ENCODE peak calls at places on chromosomes 13 and 19, in six cellular contexts. K is HepG2, O is IMR-90, W is H1, P is K562, Z is GM12878. T is an unnamed sample.

GRCh38 chr19:54439174-54439851 is 9.7 kb upstream of the LENG8 start:
- DNase-seq in K (peak; percentile 56), O (no peak), W (no peak), P (peak; percentile 47), Z (no peak), T (no peak)

GRCh38 chr13:114101831-114102520 is 30.4 kb downstream of the RASA3 start:
- DNase-seq in K (no peak), O (no peak), W (no peak), P (no peak), Z (no peak), T (no peak)

GRCh38 chr19:43780706-43781525 is at the start of gene KCNN4:
- DNase-seq in K (no peak), O (peak; percentile 67), W (no peak), P (peak; percentile 67), Z (no peak), T (peak; percentile 71)

GRCh38 chr13:66237411-66238062 is 992.6 kb downstream of the PCDH9 start:
- DNase-seq in K (no peak), O (no peak), W (no peak), P (no peak), Z (no peak), T (no peak)

GRCh38 chr19:50300051-50300450 is 29.1 kb downstream of the KCNC3 start:
- DNase-seq in K (no peak), O (peak; percentile 4), W (no peak), P (no peak), Z (no peak), T (no peak)

GRCh38 chr19:31351212-31352193 is 2.3 kb upstream of the TSHZ3 start:
- DNase-seq in K (no peak), O (peak; percentile 63), W (no peak), P (no peak), Z (no peak), T (no peak)

GRCh38 chr19:3961007-3961406 is 9.9 kb downstream of the DAPK3 start:
- DNase-seq in K (no peak), O (no peak), W (no peak), P (no peak), Z (no peak), T (no peak)

GRCh38 chr13:44040070-44040753 is 160.5 kb downstream of the LACC1 start:
- DNase-seq in K (no peak), O (peak; percentile 54), W (no peak), P (no peak), Z (no peak), T (no peak)

GRCh38 chr19:34269968-34270621 is 15.7 kb downstream of the GARRE1 start:
- DNase-seq in K (peak; percentile 46), O (peak; percentile 66), W (no peak), P (peak; percentile 53), Z (peak; percentile 62), T (no peak)

GRCh38 chr13:27450921-27451461 is 627 bp upstream of the MTIF3 start:
- DNase-seq in K (peak; percentile 16), O (peak; percentile 47), W (no peak), P (peak; percentile 29), Z (no peak), T (peak; percentile 55)

GRCh38 chr19:17831419-17831888 is 10.1 kb upstream of the INSL3 start:
- DNase-seq in K (no peak), O (no peak), W (no peak), P (no peak), Z (no peak), T (no peak)

GRCh38 chr19:33461256-33462111 is 60.1 kb downstream of the PEPD start:
- DNase-seq in K (no peak), O (no peak), W (no peak), P (no peak), Z (no peak), T (no peak)

GRCh38 chr19:6577410-6578125 is 13.4 kb downstream of the CD70 start:
- DNase-seq in K (no peak), O (no peak), W (no peak), P (peak; percentile 57), Z (peak; percentile 96), T (no peak)

GRCh38 chr13:30738946-30739528 is 3.7 kb downstream of the ALOX5AP start:
- DNase-seq in K (no peak), O (no peak), W (no peak), P (no peak), Z (no peak), T (no peak)

GRCh38 chr19:17739121-17739875 is 12.0 kb upstream of the FCHO1 start:
- DNase-seq in K (no peak), O (no peak), W (no peak), P (peak; percentile 80), Z (peak; percentile 40), T (no peak)

GRCh38 chr19:10289167-10289835 is 451 bp upstream of the ICAM5 start:
- DNase-seq in K (peak; percentile 53), O (peak; percentile 54), W (no peak), P (peak; percentile 94), Z (no peak), T (peak; percentile 77)
- TF ChIP-seq CEBPB in K (no peak), O (no peak), W (no peak), P (no peak), Z (no peak), T (no peak)

GRCh38 chr13:45879666-45880065 is 28.1 kb upstream of the SIAH3 start:
- DNase-seq in K (peak; percentile 39), O (no peak), W (no peak), P (peak; percentile 21), Z (no peak), T (peak; percentile 56)
- H2AFZ ChIP-seq in K (no peak overlapping the region), O (no peak overlapping the region), W (no peak overlapping the region), P (no peak overlapping the region), Z (no peak overlapping the region), T (peak overlapping the region; percentile 10)

DNA sequence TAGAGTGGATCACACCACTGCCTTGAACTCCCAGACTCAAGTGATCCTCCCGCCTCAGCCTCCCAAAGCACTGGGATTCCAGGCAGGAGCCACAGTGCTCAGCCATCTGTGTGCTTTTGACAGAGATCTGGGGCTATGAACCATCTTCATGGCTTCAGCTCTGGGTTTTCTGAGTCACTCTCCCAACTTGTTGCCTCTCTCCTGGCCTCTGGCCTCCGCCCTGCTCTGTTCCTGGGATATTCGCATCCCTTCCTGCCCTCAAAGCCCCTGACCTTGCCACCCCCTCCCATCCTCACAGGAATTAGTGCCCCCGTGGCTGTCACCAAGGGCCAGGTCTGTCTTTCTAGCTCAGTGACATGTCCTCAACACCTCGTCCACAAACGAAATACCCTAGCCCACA is 5.7 kb upstream of the GMIP start:
- DNase-seq in K (no peak), O (no peak), W (no peak), P (no peak), Z (no peak), T (no peak)
- TF ChIP-seq CEBPB in K (no peak), O (no peak), W (no peak), P (no peak), Z (no peak), T (no peak)

DNA sequence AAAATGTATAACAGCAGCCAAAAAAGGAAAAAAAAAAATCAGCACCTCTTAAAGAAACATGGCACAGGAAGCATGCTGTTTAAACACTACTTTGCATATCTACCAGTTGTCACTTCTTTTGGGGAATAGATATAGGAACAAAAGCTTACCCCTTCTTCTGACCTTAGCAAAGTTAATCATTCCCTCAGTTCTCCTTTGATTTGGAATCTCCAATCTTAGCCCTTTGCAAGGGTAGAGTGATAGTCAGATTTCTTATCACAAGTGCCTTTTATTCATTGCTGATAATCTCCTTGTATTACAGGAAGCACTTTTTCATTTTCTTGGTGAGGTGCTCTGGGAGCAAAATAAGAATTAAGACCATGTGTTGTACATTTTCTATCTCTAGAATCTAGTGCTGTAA is 1327.6 kb downstream of the OLFM4 start:
- DNase-seq in K (no peak), O (no peak), W (no peak), P (no peak), Z (no peak), T (no peak)
- H2AFZ ChIP-seq in K (no peak overlapping the region), O (no peak overlapping the region), W (no peak overlapping the region), P (no peak overlapping the region), Z (no peak overlapping the region), T (no peak overlapping the region)

GRCh38 chr19:30020189-30020588 is 78.2 kb downstream of the URI1 start:
- DNase-seq in K (no peak), O (no peak), W (no peak), P (no peak), Z (no peak), T (no peak)

GRCh38 chr19:30024091-30024490 is 82.1 kb downstream of the URI1 start:
- DNase-seq in K (no peak), O (no peak), W (no peak), P (no peak), Z (no peak), T (no peak)

GRCh38 chr19:30022659-30023058 is 80.6 kb downstream of the URI1 start:
- DNase-seq in K (no peak), O (no peak), W (no peak), P (no peak), Z (no peak), T (no peak)

GRCh38 chr19:30026933-30027332 is 84.9 kb downstream of the URI1 start:
- DNase-seq in K (no peak), O (no peak), W (no peak), P (no peak), Z (no peak), T (no peak)

DNA sequence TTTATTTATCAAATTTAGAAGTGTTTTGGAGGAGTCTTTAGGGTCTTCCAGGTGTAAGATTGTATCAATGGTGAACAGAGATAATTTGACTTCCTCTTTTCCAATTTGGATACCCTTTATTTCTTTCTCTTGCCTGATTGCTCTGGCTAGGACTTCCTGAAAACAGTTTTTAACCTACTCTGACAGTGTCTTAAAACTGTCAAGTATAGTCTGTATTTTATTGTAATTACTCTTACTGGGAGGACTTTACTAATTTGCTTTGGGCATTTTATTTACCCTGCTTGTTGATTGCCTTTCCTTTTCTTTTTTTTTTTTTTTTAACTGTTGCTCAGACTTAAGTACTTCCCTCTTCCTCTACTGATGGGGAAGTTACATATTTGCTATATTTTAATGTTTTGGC is 81.3 kb downstream of the URI1 start:
- DNase-seq in K (no peak), O (no peak), W (no peak), P (no peak), Z (no peak), T (no peak)
- TF ChIP-seq CEBPB in K (no peak), O (no peak), W (no peak), P (no peak), Z (no peak), T (no peak)

GRCh38 chr19:39410620-39411005 is 1.9 kb upstream of the PLEKHG2 start:
- DNase-seq in K (no peak), O (no peak), W (no peak), P (no peak), Z (no peak), T (no peak)

GRCh38 chr19:39409886-39410619 is 2.4 kb upstream of the PLEKHG2 start:
- DNase-seq in K (peak; percentile 25), O (no peak), W (no peak), P (peak; percentile 63), Z (no peak), T (peak; percentile 54)

GRCh38 chr19:39407644-39408391 is 1.2 kb downstream of the ZFP36 start:
- DNase-seq in K (no peak), O (no peak), W (no peak), P (peak; percentile 50), Z (no peak), T (no peak)

GRCh38 chr19:39408392-39409206 is 2.0 kb downstream of the ZFP36 start:
- DNase-seq in K (no peak), O (peak; percentile 52), W (no peak), P (no peak), Z (no peak), T (peak; percentile 68)

GRCh38 chr19:39409207-39409885 is 2.7 kb downstream of the ZFP36 start:
- DNase-seq in K (peak; percentile 61), O (peak; percentile 61), W (peak; percentile 73), P (peak; percentile 84), Z (no peak), T (peak; percentile 90)
- H2AFZ ChIP-seq in K (no peak overlapping the region), O (peak overlapping the region; percentile 78), W (no peak overlapping the region), P (peak overlapping the region; percentile 85), Z (peak overlapping the region; percentile 38), T (no peak overlapping the region)